ENCODE peak calls at places on chromosome 19, in seven cellular contexts. R is EL; O is NCI-H2107; Y is right lobe of liver; J is heart right ventricle; F is GM23248; N is activated naive CD8-positive, alpha-beta T cell treated with anti-CD3 and anti-CD28 coated beads for 36 hours. P is an unnamed sample.

GRCh38 chr19:44808463-44809371 is at the start of gene BCAM:
- DNase-seq in R (peak; percentile 79), Y (peak; percentile 90), O (no peak), J (peak; percentile 87), F (peak; percentile 75), N (no peak), P (peak; percentile 58)

GRCh38 chr19:12997967-12998940 is 3.0 kb downstream of the NFIX start:
- DNase-seq in N (no peak), J (no peak), Y (no peak), R (no peak), O (no peak), F (peak; percentile 45), P (no peak)

GRCh38 chr19:51124729-51125128 is at the start of gene SIGLEC9:
- DNase-seq in R (no peak), N (no peak), J (peak; percentile 38), O (no peak), Y (peak; percentile 57), F (no peak), P (no peak)

GRCh38 chr19:728011-728410 is 19.3 kb downstream of the PALM start:
- DNase-seq in F (no peak), Y (peak; percentile 82), R (no peak), J (peak; percentile 91), N (no peak), O (no peak), P (no peak)

GRCh38 chr19:57512845-57513244 is 13.1 kb downstream of the ZNF773 start:
- DNase-seq in Y (no peak), O (no peak), F (peak; percentile 23), N (peak; percentile 4), R (no peak), J (no peak), P (no peak)

GRCh38 chr19:17648786-17649185 is 39.4 kb downstream of the UNC13A start:
- DNase-seq in F (no peak), J (no peak), R (no peak), Y (no peak), O (no peak), N (no peak), P (no peak)

GRCh38 chr19:51142119-51142518 is at the start of gene SIGLEC7:
- DNase-seq in O (no peak), F (no peak), N (no peak), J (peak; percentile 29), Y (no peak), R (no peak), P (no peak)

GRCh38 chr19:11096210-11096841 is 7.1 kb downstream of the LDLR start:
- DNase-seq in J (peak; percentile 57), F (peak; percentile 75), O (no peak), R (peak; percentile 52), N (peak; percentile 59), Y (no peak), P (peak; percentile 35)

GRCh38 chr19:32349724-32350475 is 4.5 kb downstream of the ZNF507 start:
- DNase-seq in Y (no peak), J (no peak), O (no peak), N (no peak), R (no peak), F (peak; percentile 12), P (peak; percentile 45)

GRCh38 chr19:1817553-1818179 is 5.6 kb upstream of the ATP8B3 start:
- DNase-seq in N (no peak), Y (no peak), O (no peak), J (peak; percentile 33), R (no peak), F (no peak), P (no peak)

GRCh38 chr19:47057328-47057727 is 8.9 kb upstream of the TMEM160 start:
- DNase-seq in F (peak; percentile 29), R (peak; percentile 43), Y (no peak), N (no peak), J (no peak), O (no peak), P (no peak)

GRCh38 chr19:49071860-49072547 is 495 bp downstream of the KCNA7 start:
- DNase-seq in N (no peak), J (no peak), O (no peak), R (no peak), Y (no peak), F (peak; percentile 45), P (no peak)

GRCh38 chr19:16325671-16326400 is 1.2 kb downstream of the KLF2 start:
- DNase-seq in O (no peak), J (no peak), Y (peak; percentile 42), F (peak; percentile 77), N (peak; percentile 40), R (peak; percentile 47), P (no peak)

GRCh38 chr19:23999821-24000610 is 85.3 kb downstream of the ZNF726 start:
- DNase-seq in R (no peak), N (no peak), F (no peak), J (no peak), O (no peak), Y (no peak), P (no peak)

GRCh38 chr19:14733574-14733973 is 43.7 kb downstream of the ZNF333 start:
- DNase-seq in N (no peak), R (no peak), J (no peak), O (no peak), Y (no peak), F (no peak), P (no peak)

GRCh38 chr19:2064788-2065524 is 13.9 kb upstream of the MKNK2 start:
- DNase-seq in J (no peak), R (no peak), Y (no peak), O (no peak), F (peak; percentile 59), N (no peak), P (no peak)

GRCh38 chr19:7978196-7978825 is 27.1 kb downstream of the ELAVL1 start:
- DNase-seq in O (no peak), F (peak; percentile 20), J (no peak), Y (peak; percentile 19), R (peak; percentile 36), N (no peak), P (peak; percentile 15)